ENCODE peak calls at places on chromosome 22, in five cellular contexts. C is GM23248; S is mammary epithelial cell; A is CD8-positive, alpha-beta memory T cell; M is tibial nerve. K is an unnamed sample. For H3K4me1, the result is how much of the 10 kb centered on the place peaks cover.

GRCh38 chr22:23370251-23370650 is 189.9 kb downstream of the BCR start:
- DNase-seq in C (no peak), S (no peak), A (no peak), M (no peak), K (no peak)

GRCh38 chr22:50208939-50209892 is 8.4 kb downstream of the SELENOO start:
- DNase-seq in C (no peak), S (no peak), A (no peak), M (no peak), K (no peak)

GRCh38 chr22:44837481-44837880 is 85.1 kb downstream of the ARHGAP8 start:
- DNase-seq in C (no peak), S (no peak), A (peak), M (no peak), K (no peak)

GRCh38 chr22:41327124-41327523 is 25.8 kb downstream of the ZC3H7B start:
- DNase-seq in C (no peak), S (no peak), A (no peak), M (no peak), K (no peak)

GRCh38 chr22:32967285-32968101 is 90.7 kb downstream of the SYN3 start:
- DNase-seq in C (no peak), S (no peak), A (no peak), M (no peak), K (no peak)

GRCh38 chr22:49494555-49494954 is 333.1 kb downstream of the BRD1 start:
- DNase-seq in C (no peak), S (no peak), A (no peak), M (no peak), K (no peak)

GRCh38 chr22:23520875-23521441 is 59.1 kb downstream of the IGLL1 start:
- DNase-seq in C (peak), S (no peak), A (no peak), M (peak), K (no peak)

GRCh38 chr22:44972363-44973083 is 37.3 kb downstream of the PHF21B start:
- DNase-seq in C (no peak), S (no peak), A (no peak), M (no peak), K (no peak)

GRCh38 chr22:49699476-49699875 is 128.2 kb downstream of the BRD1 start:
- DNase-seq in C (no peak), S (no peak), A (peak), M (no peak), K (no peak)

GRCh38 chr22:23302171-23303002 is 122.1 kb downstream of the BCR start:
- DNase-seq in C (no peak), S (no peak), A (no peak), M (peak), K (no peak)

GRCh38 chr22:26835929-26836528 is 178.6 kb downstream of the MIAT start:
- DNase-seq in C (peak), S (peak), A (no peak), M (peak), K (no peak)

GRCh38 chr22:41230399-41230785 is 10.3 kb downstream of the CHADL start:
- DNase-seq in C (no peak), S (no peak), A (no peak), M (no peak), K (no peak)

GRCh38 chr22:44450503-44450902 is 47.5 kb downstream of the RTL6 start:
- DNase-seq in C (no peak), S (no peak), A (no peak), M (no peak), K (no peak)

GRCh38 chr22:28938286-28938833 is 55.0 kb downstream of the ZNRF3 start:
- DNase-seq in C (no peak), S (no peak), A (no peak), M (no peak), K (no peak)

GRCh38 chr22:49306632-49306975 is 521.1 kb downstream of the BRD1 start:
- DNase-seq in C (no peak), S (no peak), A (peak), M (peak), K (no peak)

GRCh38 chr22:32574957-32575893 is 100.6 kb downstream of the FBXO7 start:
- DNase-seq in C (no peak), S (no peak), A (no peak), M (no peak), K (no peak)

GRCh38 chr22:37163618-37164534 is 14.2 kb upstream of the IL2RB start:
- DNase-seq in C (no peak), S (no peak), A (peak), M (no peak), K (peak)

GRCh38 chr22:37163096-37163489 is 13.4 kb upstream of the IL2RB start:
- DNase-seq in C (no peak), S (no peak), A (no peak), M (no peak), K (no peak)

GRCh38 chr22:37165940-37166674 is 16.4 kb upstream of the IL2RB start:
- DNase-seq in C (no peak), S (no peak), A (peak), M (no peak), K (no peak)

GRCh38 chr22:37165066-37165465 is 15.3 kb upstream of the IL2RB start:
- DNase-seq in C (no peak), S (no peak), A (no peak), M (no peak), K (no peak)

GRCh38 chr22:37164535-37164887 is 14.8 kb upstream of the IL2RB start:
- DNase-seq in C (no peak), S (no peak), A (peak), M (no peak), K (no peak)
- H3K4me1 ChIP-seq in C (under half), S (under half), A (half or more), M (under half), K (under half)

DNA sequence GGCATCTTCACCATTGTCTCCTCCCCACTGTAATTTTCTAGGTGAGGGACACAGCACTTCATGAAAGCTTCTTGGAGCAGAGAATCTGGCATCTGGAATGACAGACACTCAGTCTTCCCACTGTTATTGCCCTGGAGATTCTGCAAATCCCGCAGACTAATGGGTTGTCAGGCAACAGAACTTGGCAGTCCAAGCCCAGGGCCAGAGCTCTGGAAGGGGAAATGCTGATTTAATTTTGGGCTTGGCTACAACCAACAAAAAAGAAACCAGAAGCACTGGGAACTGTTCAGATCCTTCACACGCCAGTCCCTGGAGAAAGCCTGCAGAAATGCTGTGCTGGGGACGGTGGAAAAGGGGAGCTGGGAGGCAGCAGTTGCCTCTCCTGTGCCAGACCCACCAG is 71.5 kb upstream of the BID start:
- DNase-seq in C (peak), S (no peak), A (no peak), M (no peak), K (no peak)
- H3K4me3 ChIP-seq in C (no peak), S (no peak), A (no peak), M (no peak), K (no peak)

GRCh38 chr22:30889996-30890480 is 78.5 kb downstream of the MORC2 start:
- DNase-seq in C (no peak), S (no peak), A (no peak), M (no peak), K (no peak)
- H3K4me1 ChIP-seq in C (under half), S (under half), A (under half), M (under half), K (under half)

GRCh38 chr22:25186140-25186539 is 13.5 kb upstream of the CRYBB3 start:
- DNase-seq in C (no peak), S (no peak), A (no peak), M (no peak), K (no peak)

GRCh38 chr22:25182131-25183110 is 17.2 kb upstream of the CRYBB3 start:
- DNase-seq in C (peak), S (no peak), A (no peak), M (no peak), K (no peak)

GRCh38 chr22:25187469-25187868 is 12.2 kb upstream of the CRYBB3 start:
- DNase-seq in C (no peak), S (no peak), A (no peak), M (no peak), K (no peak)

DNA sequence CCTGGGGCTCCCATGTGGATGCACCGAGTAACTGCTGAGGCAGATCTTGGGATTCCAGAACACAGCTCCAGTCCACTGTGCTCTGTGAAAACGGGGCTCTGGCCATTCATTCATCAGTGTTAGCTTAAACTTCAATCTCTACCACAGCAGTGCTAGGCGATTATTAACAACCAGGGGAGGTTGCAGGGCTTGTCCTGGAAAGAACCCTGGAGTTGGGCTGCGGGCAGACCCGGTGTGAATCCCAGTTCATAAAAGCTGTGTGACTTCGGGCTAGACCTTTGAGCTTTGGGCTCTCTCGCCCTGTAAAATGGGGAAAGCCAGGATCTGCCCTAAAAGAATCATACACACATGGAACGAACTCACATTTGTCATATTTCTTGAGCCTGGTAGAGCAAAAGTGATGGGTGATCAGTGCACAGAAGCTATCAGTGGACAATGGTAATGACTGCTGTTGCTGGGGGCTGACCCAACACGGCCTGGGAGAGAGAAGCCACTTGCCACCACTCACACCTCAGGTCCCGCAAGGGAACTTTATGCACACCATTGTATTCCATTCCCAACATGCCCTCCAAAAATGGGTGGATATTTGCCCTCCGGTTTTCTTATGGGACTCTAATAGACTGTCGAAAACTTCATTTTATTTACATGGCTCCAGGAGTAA is 15.6 kb upstream of the CRYBB3 start:
- DNase-seq in C (no peak), S (no peak), A (no peak), M (no peak), K (no peak)
- H3K4me3 ChIP-seq in C (no peak), S (no peak), A (no peak), M (no peak), K (no peak)

DNA sequence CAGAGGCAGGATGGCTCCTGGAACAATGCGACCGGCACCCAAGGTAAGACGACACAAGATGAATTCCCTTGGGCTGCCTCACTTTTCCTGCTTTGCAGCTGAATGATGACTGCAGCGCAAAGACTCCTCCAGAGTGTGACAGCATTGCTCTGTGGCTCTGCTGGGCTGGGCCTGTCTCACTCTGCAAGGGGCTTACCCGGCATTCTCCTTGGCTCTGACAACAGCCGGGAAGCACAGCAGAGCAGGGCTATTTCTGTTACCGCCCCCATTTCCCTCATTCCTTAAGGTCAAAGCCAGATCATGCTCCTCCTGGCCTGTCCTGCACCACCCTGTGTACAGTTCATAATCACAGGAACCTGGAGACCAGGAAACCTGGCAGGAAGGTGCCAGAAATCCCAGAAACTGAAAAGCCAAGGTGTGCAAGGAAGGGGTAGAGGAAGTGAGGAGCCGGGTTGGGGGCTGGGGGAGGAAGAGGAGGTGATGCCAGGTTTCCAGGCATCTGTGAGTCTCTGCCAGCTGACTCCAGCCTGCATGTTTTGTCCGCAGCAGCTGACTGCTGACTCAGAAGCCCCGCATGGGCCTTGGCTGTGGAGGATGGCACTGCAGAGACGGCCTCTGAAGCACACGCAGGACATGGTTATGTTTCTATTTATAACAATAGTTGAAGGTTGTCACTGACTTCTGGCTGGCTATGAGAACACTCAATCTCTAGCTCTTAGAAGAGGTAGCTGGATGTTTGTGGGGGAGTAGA is 113.6 kb downstream of the MICAL3 start:
- DNase-seq in C (peak), S (peak), A (no peak), M (no peak), K (no peak)
- H3K4me1 ChIP-seq in C (under half), S (under half), A (under half), M (half or more), K (under half)

GRCh38 chr22:39456262-39457046 is at the start of gene MGAT3:
- DNase-seq in C (peak), S (no peak), A (peak), M (no peak), K (no peak)
- H3K4me3 ChIP-seq in C (no peak), S (no peak), A (no peak), M (peak), K (no peak)

DNA sequence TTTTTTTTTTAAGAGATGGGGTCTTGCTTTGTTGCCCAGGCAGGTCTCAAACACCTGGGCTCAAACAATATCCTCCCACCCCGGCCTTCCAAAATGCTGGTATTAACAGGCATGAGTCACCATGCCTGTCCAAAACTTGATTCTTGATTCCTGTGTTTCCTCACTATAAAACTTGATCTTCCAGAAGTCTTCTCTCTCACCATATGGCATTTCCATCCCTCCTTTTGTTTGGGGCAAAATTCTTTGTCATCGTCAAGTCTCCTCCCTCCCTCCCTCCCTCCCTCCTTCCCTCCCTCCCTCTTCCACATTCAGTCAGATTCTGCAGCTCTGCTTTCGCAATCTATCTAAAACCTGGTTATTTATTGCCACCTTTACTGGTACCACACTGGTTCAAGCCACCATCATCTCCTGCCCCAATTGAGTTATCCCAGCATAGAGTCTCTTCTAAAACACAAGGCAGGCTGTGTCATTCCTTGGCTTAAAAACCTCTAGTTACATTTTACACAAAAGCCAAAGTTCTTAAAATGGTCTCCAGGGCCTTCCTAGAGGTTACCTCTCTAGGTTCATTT is 65.0 kb upstream of the HORMAD2 start:
- DNase-seq in C (no peak), S (no peak), A (no peak), M (no peak), K (no peak)
- H3K4me1 ChIP-seq in C (under half), S (under half), A (under half), M (under half), K (under half)

DNA sequence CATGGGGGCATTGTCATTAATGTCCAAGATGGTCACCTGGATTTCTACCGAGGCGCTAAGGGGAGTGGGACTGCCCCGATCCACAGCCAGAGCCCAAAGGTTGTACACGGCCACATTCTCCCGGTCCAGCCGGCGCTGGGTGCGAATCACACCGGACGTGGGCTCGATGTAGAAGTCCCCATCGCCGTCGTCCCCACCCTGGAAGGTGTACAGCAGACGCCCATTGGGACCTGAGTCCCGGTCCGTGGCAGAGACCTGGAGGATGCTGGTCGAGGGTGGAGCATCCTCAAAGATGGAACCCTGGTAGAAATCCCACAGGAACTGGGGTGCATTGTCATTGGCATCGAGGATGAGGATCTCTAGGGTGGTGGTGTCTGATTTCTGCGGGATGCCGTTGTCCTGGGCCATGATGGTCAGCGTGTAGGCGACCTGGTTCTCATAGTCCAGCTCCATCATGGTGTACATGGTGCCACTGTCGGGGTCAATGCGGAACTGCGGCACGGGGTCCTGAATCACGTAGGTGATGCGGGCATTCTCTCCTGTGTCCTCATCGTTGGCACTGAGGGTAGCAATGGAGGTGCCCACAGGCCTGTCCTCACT is 3.1 kb downstream of the CELSR1 start:
- DNase-seq in C (no peak), S (no peak), A (no peak), M (no peak), K (no peak)
- H3K4me3 ChIP-seq in C (no peak), S (no peak), A (no peak), M (no peak), K (no peak)

DNA sequence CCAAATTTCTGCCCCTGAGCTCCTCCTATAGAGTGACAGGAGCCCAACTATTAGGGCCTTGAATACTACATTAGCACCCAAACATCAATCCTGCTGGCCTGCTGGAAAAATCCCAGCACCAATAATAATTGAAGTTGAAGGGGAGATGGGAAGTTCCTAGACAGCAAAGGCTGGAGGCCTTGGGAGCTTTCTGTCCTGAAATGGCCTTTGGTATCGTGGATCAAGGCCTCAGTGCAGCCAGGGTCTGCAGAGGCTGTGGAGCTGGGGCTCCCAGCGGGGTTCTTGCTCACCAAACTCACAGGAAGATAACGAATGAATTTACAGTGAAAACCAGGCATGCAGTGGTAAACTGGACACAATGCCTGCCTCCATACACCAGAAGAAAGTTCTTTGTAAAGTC is 9.2 kb upstream of the MICALL1 start:
- DNase-seq in C (no peak), S (no peak), A (no peak), M (no peak), K (no peak)
- H3K4me1 ChIP-seq in C (under half), S (half or more), A (under half), M (half or more), K (under half)

GRCh38 chr22:46082633-46083032 is 67.7 kb upstream of the PPARA start:
- DNase-seq in C (peak), S (peak), A (peak), M (no peak), K (no peak)

GRCh38 chr22:46083383-46084350 is 66.7 kb upstream of the PPARA start:
- DNase-seq in C (peak), S (peak), A (peak), M (peak), K (no peak)

GRCh38 chr22:46081036-46081830 is 69.1 kb upstream of the PPARA start:
- DNase-seq in C (peak), S (peak), A (peak), M (peak), K (no peak)

GRCh38 chr22:46079861-46080821 is 70.2 kb upstream of the PPARA start:
- DNase-seq in C (peak), S (peak), A (peak), M (peak), K (no peak)

GRCh38 chr22:46081831-46082210 is 68.5 kb upstream of the PPARA start:
- DNase-seq in C (peak), S (peak), A (no peak), M (peak), K (no peak)
- H3K4me3 ChIP-seq in C (peak), S (peak), A (no peak), M (peak), K (no peak)